ENCODE peak calls at places on chromosome 2, in six cellular contexts. One of them, this sample, is unnamed.

GRCh38 chr2:74457549-74458131 is 598 bp upstream of the WBP1 start:
- DNase-seq in IMR-90: no peak
- DNase-seq in neuronal stem cell: peak; percentile 67
- DNase-seq in H9: peak; percentile 83
- DNase-seq in H1: peak; percentile 88
- DNase-seq in trophoblast cell: peak; percentile 67
- DNase-seq in this sample: peak; percentile 60

GRCh38 chr2:122627388-122627787 is 871.9 kb downstream of the TSN start:
- DNase-seq in IMR-90: no peak
- DNase-seq in neuronal stem cell: no peak
- DNase-seq in H9: no peak
- DNase-seq in H1: no peak
- DNase-seq in trophoblast cell: no peak
- DNase-seq in this sample: peak; percentile 42

GRCh38 chr2:238655131-238655860 is 192.6 kb upstream of the TWIST2 start:
- DNase-seq in IMR-90: no peak
- DNase-seq in neuronal stem cell: no peak
- DNase-seq in H9: no peak
- DNase-seq in H1: no peak
- DNase-seq in trophoblast cell: no peak
- DNase-seq in this sample: no peak

GRCh38 chr2:184558713-184559464 is 39.4 kb upstream of the ZNF804A start:
- DNase-seq in IMR-90: no peak
- DNase-seq in neuronal stem cell: no peak
- DNase-seq in H9: no peak
- DNase-seq in H1: no peak
- DNase-seq in trophoblast cell: no peak
- DNase-seq in this sample: no peak

GRCh38 chr2:68828887-68829708 is 42.1 kb downstream of the BMP10 start:
- DNase-seq in IMR-90: peak; percentile 96
- DNase-seq in neuronal stem cell: no peak
- DNase-seq in H9: peak; percentile 56
- DNase-seq in H1: no peak
- DNase-seq in trophoblast cell: peak; percentile 54
- DNase-seq in this sample: peak; percentile 98

GRCh38 chr2:42089340-42089925 is 41.6 kb downstream of the PKDCC start:
- DNase-seq in IMR-90: peak; percentile 67
- DNase-seq in neuronal stem cell: peak; percentile 56
- DNase-seq in H9: peak; percentile 83
- DNase-seq in H1: peak; percentile 92
- DNase-seq in trophoblast cell: peak; percentile 61
- DNase-seq in this sample: peak; percentile 59

GRCh38 chr2:72128843-72129227 is 18.8 kb downstream of the CYP26B1 start:
- DNase-seq in IMR-90: no peak
- DNase-seq in neuronal stem cell: no peak
- DNase-seq in H9: peak; percentile 38
- DNase-seq in H1: peak; percentile 46
- DNase-seq in trophoblast cell: no peak
- DNase-seq in this sample: no peak

GRCh38 chr2:8761529-8762164 is 75.8 kb downstream of the KIDINS220 start:
- DNase-seq in IMR-90: peak; percentile 60
- DNase-seq in neuronal stem cell: peak; percentile 35
- DNase-seq in H9: no peak
- DNase-seq in H1: no peak
- DNase-seq in trophoblast cell: no peak
- DNase-seq in this sample: peak; percentile 50

GRCh38 chr2:73334620-73335019 is 41.3 kb upstream of the EGR4 start:
- DNase-seq in IMR-90: no peak
- DNase-seq in neuronal stem cell: no peak
- DNase-seq in H9: no peak
- DNase-seq in H1: no peak
- DNase-seq in trophoblast cell: no peak
- DNase-seq in this sample: no peak

GRCh38 chr2:128457716-128458115 is 139.0 kb upstream of the HS6ST1 start:
- DNase-seq in IMR-90: no peak
- DNase-seq in neuronal stem cell: no peak
- DNase-seq in H9: no peak
- DNase-seq in H1: no peak
- DNase-seq in trophoblast cell: peak; percentile 57
- DNase-seq in this sample: no peak

GRCh38 chr2:105330681-105331375 is 1.3 kb upstream of the TGFBRAP1 start:
- DNase-seq in IMR-90: no peak
- DNase-seq in neuronal stem cell: no peak
- DNase-seq in H9: no peak
- DNase-seq in H1: no peak
- DNase-seq in trophoblast cell: peak; percentile 77
- DNase-seq in this sample: no peak

GRCh38 chr2:168119519-168120141 is 127.8 kb downstream of the STK39 start:
- DNase-seq in IMR-90: peak; percentile 76
- DNase-seq in neuronal stem cell: peak; percentile 69
- DNase-seq in H9: no peak
- DNase-seq in H1: no peak
- DNase-seq in trophoblast cell: peak; percentile 8
- DNase-seq in this sample: peak; percentile 70

GRCh38 chr2:149188291-149188690 is 142.1 kb upstream of the LYPD6 start:
- DNase-seq in IMR-90: no peak
- DNase-seq in neuronal stem cell: no peak
- DNase-seq in H9: no peak
- DNase-seq in H1: no peak
- DNase-seq in trophoblast cell: no peak
- DNase-seq in this sample: no peak

GRCh38 chr2:170711196-170711773 is 3.9 kb upstream of the SP5 start:
- DNase-seq in IMR-90: no peak
- DNase-seq in neuronal stem cell: peak; percentile 12
- DNase-seq in H9: no peak
- DNase-seq in H1: no peak
- DNase-seq in trophoblast cell: no peak
- DNase-seq in this sample: no peak

GRCh38 chr2:26344581-26345283 is 1.2 kb upstream of the SELENOI start:
- DNase-seq in IMR-90: peak; percentile 49
- DNase-seq in neuronal stem cell: no peak
- DNase-seq in H9: peak; percentile 73
- DNase-seq in H1: no peak
- DNase-seq in trophoblast cell: peak; percentile 89
- DNase-seq in this sample: peak; percentile 54

GRCh38 chr2:73243884-73244570 is 9.9 kb downstream of the CCT7 start:
- DNase-seq in IMR-90: peak; percentile 63
- DNase-seq in neuronal stem cell: no peak
- DNase-seq in H9: no peak
- DNase-seq in H1: no peak
- DNase-seq in trophoblast cell: no peak
- DNase-seq in this sample: peak; percentile 7

GRCh38 chr2:236659758-236660150 is 90.1 kb downstream of the ACKR3 start:
- DNase-seq in IMR-90: peak; percentile 34
- DNase-seq in neuronal stem cell: no peak
- DNase-seq in H9: no peak
- DNase-seq in H1: no peak
- DNase-seq in trophoblast cell: no peak
- DNase-seq in this sample: peak; percentile 62

GRCh38 chr2:161141033-161141432 is 19.2 kb upstream of the TANK start:
- DNase-seq in IMR-90: no peak
- DNase-seq in neuronal stem cell: no peak
- DNase-seq in H9: no peak
- DNase-seq in H1: no peak
- DNase-seq in trophoblast cell: no peak
- DNase-seq in this sample: no peak

GRCh38 chr2:15435474-15435873 is 125.7 kb downstream of the NBAS start:
- DNase-seq in IMR-90: no peak
- DNase-seq in neuronal stem cell: no peak
- DNase-seq in H9: no peak
- DNase-seq in H1: no peak
- DNase-seq in trophoblast cell: no peak
- DNase-seq in this sample: no peak

GRCh38 chr2:144471316-144472045 is 48.4 kb downstream of the ZEB2 start:
- DNase-seq in IMR-90: no peak
- DNase-seq in neuronal stem cell: no peak
- DNase-seq in H9: no peak
- DNase-seq in H1: no peak
- DNase-seq in trophoblast cell: no peak
- DNase-seq in this sample: no peak

GRCh38 chr2:144470819-144471218 is 49.1 kb downstream of the ZEB2 start:
- DNase-seq in IMR-90: no peak
- DNase-seq in neuronal stem cell: no peak
- DNase-seq in H9: no peak
- DNase-seq in H1: no peak
- DNase-seq in trophoblast cell: no peak
- DNase-seq in this sample: no peak

GRCh38 chr2:144468823-144469595 is 50.9 kb downstream of the ZEB2 start:
- DNase-seq in IMR-90: no peak
- DNase-seq in neuronal stem cell: no peak
- DNase-seq in H9: no peak
- DNase-seq in H1: no peak
- DNase-seq in trophoblast cell: no peak
- DNase-seq in this sample: no peak

GRCh38 chr2:144469788-144470187 is 50.1 kb downstream of the ZEB2 start:
- DNase-seq in IMR-90: no peak
- DNase-seq in neuronal stem cell: no peak
- DNase-seq in H9: no peak
- DNase-seq in H1: no peak
- DNase-seq in trophoblast cell: no peak
- DNase-seq in this sample: no peak

GRCh38 chr2:144470334-144470733 is 49.6 kb downstream of the ZEB2 start:
- DNase-seq in IMR-90: no peak
- DNase-seq in neuronal stem cell: no peak
- DNase-seq in H9: no peak
- DNase-seq in H1: no peak
- DNase-seq in trophoblast cell: no peak
- DNase-seq in this sample: no peak
- H3K14ac ChIP-seq in IMR-90: no peak overlapping the region
- H3K14ac ChIP-seq in neuronal stem cell: no peak overlapping the region
- H3K14ac ChIP-seq in H9: no peak overlapping the region
- H3K14ac ChIP-seq in H1: no peak overlapping the region
- H3K14ac ChIP-seq in trophoblast cell: no peak overlapping the region
- H3K14ac ChIP-seq in this sample: no peak overlapping the region

DNA sequence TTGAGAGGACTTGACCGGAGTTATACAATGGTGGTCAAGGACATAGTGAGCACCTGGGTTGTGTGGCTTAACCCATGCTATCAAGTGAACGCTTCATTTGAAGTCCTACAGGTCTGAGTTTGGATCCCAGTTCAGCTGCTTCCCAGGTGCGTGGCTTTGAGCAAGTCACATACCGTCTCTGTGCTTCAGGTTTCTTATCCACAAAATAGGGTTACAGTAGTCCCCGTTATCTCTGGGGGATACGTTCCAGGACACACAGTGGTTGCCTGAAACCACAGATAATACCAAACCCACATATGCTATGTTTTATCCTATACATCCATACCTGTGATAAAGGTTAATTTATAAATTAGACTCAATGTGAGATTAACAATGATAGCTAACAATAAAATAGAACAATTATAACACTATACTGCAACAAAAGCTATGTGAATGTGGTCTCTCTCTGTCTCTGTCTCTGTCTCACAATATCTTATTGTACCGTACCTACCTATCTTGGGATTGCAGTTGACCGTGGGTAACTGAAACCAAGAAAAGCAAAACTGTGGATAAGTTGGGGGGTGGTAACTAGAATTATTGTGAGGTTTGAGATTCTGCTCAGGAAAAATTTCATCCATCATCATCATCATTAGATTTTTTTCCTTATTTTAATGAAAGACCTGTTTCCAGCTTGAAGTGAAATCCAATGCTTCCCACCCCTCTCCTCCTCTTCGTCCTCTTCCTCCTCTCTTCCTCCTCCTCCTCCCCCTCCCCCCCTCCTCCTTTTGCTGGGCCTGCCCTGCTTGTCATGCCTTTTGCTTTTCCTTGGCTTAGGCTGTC is 22.7 kb downstream of the LBH start:
- DNase-seq in IMR-90: no peak
- DNase-seq in neuronal stem cell: no peak
- DNase-seq in H9: no peak
- DNase-seq in H1: no peak
- DNase-seq in trophoblast cell: no peak
- DNase-seq in this sample: no peak
- H3K14ac ChIP-seq in IMR-90: peak overlapping the region; percentile 41
- H3K14ac ChIP-seq in neuronal stem cell: no peak overlapping the region
- H3K14ac ChIP-seq in H9: no peak overlapping the region
- H3K14ac ChIP-seq in H1: no peak overlapping the region
- H3K14ac ChIP-seq in trophoblast cell: peak overlapping the region; percentile 4
- H3K14ac ChIP-seq in this sample: peak overlapping the region; percentile 92

GRCh38 chr2:9937258-9937657 is 14.2 kb upstream of the GRHL1 start:
- DNase-seq in IMR-90: no peak
- DNase-seq in neuronal stem cell: no peak
- DNase-seq in H9: no peak
- DNase-seq in H1: no peak
- DNase-seq in trophoblast cell: no peak
- DNase-seq in this sample: no peak
- H3K14ac ChIP-seq in IMR-90: no peak overlapping the region
- H3K14ac ChIP-seq in neuronal stem cell: no peak overlapping the region
- H3K14ac ChIP-seq in H9: no peak overlapping the region
- H3K14ac ChIP-seq in H1: no peak overlapping the region
- H3K14ac ChIP-seq in trophoblast cell: no peak overlapping the region
- H3K14ac ChIP-seq in this sample: no peak overlapping the region

GRCh38 chr2:211802611-211803010 is 736.0 kb downstream of the ERBB4 start:
- DNase-seq in IMR-90: no peak
- DNase-seq in neuronal stem cell: no peak
- DNase-seq in H9: no peak
- DNase-seq in H1: no peak
- DNase-seq in trophoblast cell: no peak
- DNase-seq in this sample: no peak

GRCh38 chr2:211798868-211799267 is 739.7 kb downstream of the ERBB4 start:
- DNase-seq in IMR-90: no peak
- DNase-seq in neuronal stem cell: no peak
- DNase-seq in H9: no peak
- DNase-seq in H1: no peak
- DNase-seq in trophoblast cell: no peak
- DNase-seq in this sample: no peak

GRCh38 chr2:211800001-211800400 is 738.6 kb downstream of the ERBB4 start:
- DNase-seq in IMR-90: no peak
- DNase-seq in neuronal stem cell: no peak
- DNase-seq in H9: no peak
- DNase-seq in H1: no peak
- DNase-seq in trophoblast cell: no peak
- DNase-seq in this sample: no peak
- H3K14ac ChIP-seq in IMR-90: no peak overlapping the region
- H3K14ac ChIP-seq in neuronal stem cell: no peak overlapping the region
- H3K14ac ChIP-seq in H9: no peak overlapping the region
- H3K14ac ChIP-seq in H1: no peak overlapping the region
- H3K14ac ChIP-seq in trophoblast cell: no peak overlapping the region
- H3K14ac ChIP-seq in this sample: no peak overlapping the region

GRCh38 chr2:121085801-121086200 is 199.2 kb downstream of the TFCP2L1 start:
- DNase-seq in IMR-90: no peak
- DNase-seq in neuronal stem cell: no peak
- DNase-seq in H9: no peak
- DNase-seq in H1: no peak
- DNase-seq in trophoblast cell: no peak
- DNase-seq in this sample: no peak
- H3K14ac ChIP-seq in IMR-90: no peak overlapping the region
- H3K14ac ChIP-seq in neuronal stem cell: no peak overlapping the region
- H3K14ac ChIP-seq in H9: no peak overlapping the region
- H3K14ac ChIP-seq in H1: no peak overlapping the region
- H3K14ac ChIP-seq in trophoblast cell: no peak overlapping the region
- H3K14ac ChIP-seq in this sample: no peak overlapping the region

DNA sequence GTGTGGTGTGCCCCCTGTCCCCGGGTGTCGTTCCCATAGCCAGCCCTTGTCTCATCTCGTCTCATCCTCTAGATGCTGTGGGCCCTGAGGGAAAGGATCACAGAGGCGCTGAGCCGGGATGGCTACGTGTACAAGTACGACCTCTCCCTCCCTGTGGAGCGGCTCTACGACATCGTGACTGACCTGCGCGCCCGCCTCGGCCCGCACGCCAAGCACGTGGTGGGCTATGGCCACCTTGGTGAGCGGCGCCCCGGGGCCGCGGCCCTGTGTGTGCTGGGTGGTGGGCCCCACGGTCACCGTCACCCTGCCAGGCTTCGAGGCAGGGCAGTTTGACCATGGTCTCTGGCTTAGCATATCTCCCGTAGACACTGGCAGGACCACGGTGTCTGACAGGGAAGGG is 20.8 kb upstream of the GAL3ST2 start:
- DNase-seq in IMR-90: no peak
- DNase-seq in neuronal stem cell: no peak
- DNase-seq in H9: no peak
- DNase-seq in H1: no peak
- DNase-seq in trophoblast cell: no peak
- DNase-seq in this sample: no peak
- H3K14ac ChIP-seq in IMR-90: no peak overlapping the region
- H3K14ac ChIP-seq in neuronal stem cell: no peak overlapping the region
- H3K14ac ChIP-seq in H9: no peak overlapping the region
- H3K14ac ChIP-seq in H1: no peak overlapping the region
- H3K14ac ChIP-seq in trophoblast cell: no peak overlapping the region
- H3K14ac ChIP-seq in this sample: no peak overlapping the region